ENCODE peak calls at places on chromosomes 13 and 19, in five cellular contexts. G, C, Y, X and Z are unnamed samples.

GRCh38 chr19:41367848-41368301 is 3.9 kb upstream of the B9D2 start:
- DNase-seq in G (no peak), C (no peak), Y (no peak), X (no peak), Z (peak)

GRCh38 chr13:75395056-75395455 is 86.9 kb downstream of the TBC1D4 start:
- DNase-seq in G (no peak), C (no peak), Y (no peak), X (no peak), Z (no peak)

GRCh38 chr19:2766594-2767372 is 16.3 kb downstream of the SGTA start:
- DNase-seq in G (no peak), C (no peak), Y (no peak), X (no peak), Z (no peak)

GRCh38 chr13:97223711-97224461 is 1.8 kb downstream of the MBNL2 start:
- DNase-seq in G (peak), C (peak), Y (peak), X (peak), Z (peak)

GRCh38 chr19:33393286-33394005 is 19.9 kb downstream of the CEBPG start:
- DNase-seq in G (peak), C (peak), Y (no peak), X (peak), Z (no peak)

GRCh38 chr19:21482863-21483276 is 22.5 kb upstream of the ZNF429 start:
- DNase-seq in G (peak), C (peak), Y (peak), X (peak), Z (peak)

GRCh38 chr19:10782795-10783194 is 53.2 kb downstream of the TMED1 start:
- DNase-seq in G (no peak), C (no peak), Y (no peak), X (no peak), Z (no peak)

GRCh38 chr13:30415430-30416030 is 6.8 kb upstream of the UBE2L5 start:
- DNase-seq in G (no peak), C (no peak), Y (no peak), X (no peak), Z (no peak)

GRCh38 chr19:3516675-3517207 is 10.6 kb downstream of the FZR1 start:
- DNase-seq in G (no peak), C (peak), Y (no peak), X (no peak), Z (no peak)

GRCh38 chr13:62544928-62545327 is 1129.3 kb upstream of the PCDH20 start:
- DNase-seq in G (no peak), C (no peak), Y (no peak), X (no peak), Z (no peak)
- TF ChIP-seq CTCF in G (no peak), C (no peak), Y (no peak), X (no peak), Z (no peak)

DNA sequence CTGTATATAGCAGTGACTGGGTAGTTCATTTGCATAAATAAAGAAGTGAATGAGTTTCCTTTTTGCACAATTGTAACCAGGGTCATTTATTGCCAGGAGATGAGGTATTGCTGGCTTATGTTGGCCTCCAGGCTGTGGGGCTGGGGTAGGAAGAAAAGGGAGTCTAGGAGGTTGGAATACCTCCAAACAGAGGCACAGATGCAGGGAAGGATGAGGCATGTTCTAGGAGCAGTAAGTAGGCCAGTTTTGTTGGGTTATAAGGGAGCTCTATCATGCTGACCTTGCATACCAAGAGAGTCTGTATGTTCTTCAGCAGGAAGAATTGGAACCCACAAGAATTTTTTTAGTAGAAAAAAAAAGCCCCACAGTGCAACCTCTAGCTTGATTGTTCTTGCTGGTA is 17.2 kb upstream of the CYSLTR2 start:
- DNase-seq in G (no peak), C (no peak), Y (no peak), X (no peak), Z (peak)
- TF ChIP-seq CTCF in G (no peak), C (no peak), Y (no peak), X (no peak), Z (no peak)

DNA sequence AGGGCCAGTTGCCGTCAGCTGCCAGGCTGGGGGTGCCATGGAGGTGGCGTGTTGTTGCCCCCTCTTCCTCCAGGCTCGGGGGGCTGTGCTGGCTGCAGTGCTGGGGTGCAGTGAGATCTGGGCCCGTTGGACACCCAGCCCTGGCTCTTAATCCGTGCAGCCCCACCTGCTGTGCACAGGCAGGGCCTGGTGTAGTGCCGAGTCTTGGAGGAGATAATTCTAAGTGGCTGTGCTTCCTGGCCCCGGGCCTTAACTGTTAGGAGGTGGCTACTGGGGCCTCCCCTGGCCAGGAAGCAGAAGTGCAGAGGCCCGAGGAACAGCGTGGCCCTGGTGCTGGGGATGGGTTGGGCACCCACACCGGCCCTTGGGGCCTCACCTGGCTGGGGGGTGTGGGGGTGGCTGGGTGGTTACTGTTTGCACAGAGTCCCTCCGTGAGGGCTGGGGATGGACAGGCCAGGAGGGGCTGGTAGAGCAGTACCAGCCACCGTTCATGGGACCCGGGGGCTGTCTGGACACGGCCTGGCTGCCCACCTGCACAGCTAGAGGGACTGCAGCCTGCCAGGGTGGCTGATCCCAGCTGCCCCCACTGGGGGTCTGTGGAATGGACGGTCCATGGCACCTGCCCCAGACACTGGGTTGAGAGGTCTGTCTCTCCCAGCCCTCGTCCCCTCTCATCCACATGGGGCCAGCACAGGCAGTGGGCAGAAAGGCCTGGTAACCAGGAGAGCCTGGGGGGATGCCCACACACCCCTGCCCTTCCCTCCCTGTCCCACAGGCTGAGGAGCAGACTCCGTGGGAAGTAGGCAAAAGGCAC is 3.3 kb downstream of the GPX4 start:
- DNase-seq in G (no peak), C (peak), Y (no peak), X (no peak), Z (peak)
- TF ChIP-seq CTCF in G (no peak), C (no peak), Y (no peak), X (no peak), Z (peak)

DNA sequence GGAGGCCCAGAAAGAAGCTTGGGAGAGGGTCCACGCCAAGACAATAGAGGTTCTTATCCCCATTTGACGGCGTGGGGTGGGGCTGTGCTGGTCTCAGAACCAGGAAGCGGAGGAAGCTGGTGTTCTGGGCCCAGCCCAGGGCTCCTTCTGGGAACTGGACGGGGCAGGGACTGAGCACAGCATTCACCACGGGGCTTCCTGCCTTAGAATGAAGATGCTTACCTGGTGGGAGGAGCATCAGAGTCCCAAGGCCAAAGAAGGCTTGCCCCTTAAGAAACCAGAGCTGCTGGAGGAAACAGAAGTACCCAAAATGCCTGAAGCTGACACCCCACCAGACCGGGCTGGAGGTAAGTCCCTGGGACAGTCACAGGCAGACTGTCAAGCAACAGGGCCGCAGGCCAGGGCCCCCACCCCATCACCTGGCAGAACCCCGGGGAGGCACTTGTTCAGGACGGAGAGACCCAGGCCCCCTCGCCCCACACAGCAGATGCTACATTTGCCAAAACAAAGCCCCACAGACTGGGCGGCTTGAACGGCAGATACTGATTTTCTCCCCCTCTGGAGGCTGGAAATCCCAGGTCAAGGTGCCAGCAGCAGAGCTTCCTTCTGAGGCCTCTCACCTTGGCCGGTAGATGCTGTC is 17.8 kb upstream of the IGLON5 start:
- DNase-seq in G (no peak), C (no peak), Y (no peak), X (no peak), Z (no peak)
- TF ChIP-seq CTCF in G (no peak), C (no peak), Y (no peak), X (no peak), Z (no peak)